ENCODE peak calls at places on chromosomes 13 and 19, in ten cellular contexts. F is stimulated activated CD4-positive, alpha-beta T cell treated with anti-CD3 and anti-CD28 coated beads, TNF-alpha, amount 100 ng/mL, for 48 hours; S is HFFc6; H is head of caudate nucleus; B is glutamatergic neuron; Y is right lobe of liver; N is activated CD4-positive, alpha-beta T cell treated with anti-CD3 and anti-CD28 coated beads, Interleukin-2, amount 50 U/mL, for 4 hours; G is iris pigment epithelial cell; I is NCI-H1105; P is stimulated activated effector memory CD8-positive, alpha-beta T cell treated with anti-CD3 and anti-CD28 coated beads, Interleukin-12 subunit alpha, Interleukin-12 subunit beta, amount 100 ng/mL, for 72 hours. K is an unnamed sample.

GRCh38 chr19:18225702-18226468 is at the start of gene PDE4C:
- DNase-seq in F (no peak), S (no peak), H (no peak), B (peak), Y (peak), N (no peak), G (peak), I (no peak), P (no peak), K (no peak)

GRCh38 chr13:81247711-81248110 is 906.8 kb upstream of the SPRY2 start:
- DNase-seq in F (no peak), S (no peak), H (no peak), B (no peak), Y (no peak), N (no peak), G (no peak), I (no peak), P (no peak), K (no peak)

GRCh38 chr19:11288349-11288748 is 7.6 kb upstream of the TSPAN16 start:
- DNase-seq in F (no peak), S (no peak), H (no peak), B (peak), Y (no peak), N (no peak), G (peak), I (no peak), P (no peak), K (no peak)

GRCh38 chr13:113538689-113539058 is 45.9 kb upstream of the TFDP1 start:
- DNase-seq in F (no peak), S (no peak), H (no peak), B (no peak), Y (no peak), N (no peak), G (no peak), I (no peak), P (no peak), K (no peak)

GRCh38 chr19:4976412-4977298 is 7.7 kb downstream of the KDM4B start:
- DNase-seq in F (no peak), S (peak), H (peak), B (peak), Y (peak), N (no peak), G (peak), I (no peak), P (no peak), K (no peak)

GRCh38 chr19:5456836-5457200 is 1.6 kb downstream of the ZNRF4 start:
- DNase-seq in F (no peak), S (no peak), H (no peak), B (no peak), Y (no peak), N (no peak), G (no peak), I (no peak), P (no peak), K (no peak)

GRCh38 chr19:51026554-51026831 is at the start of gene KLK11:
- DNase-seq in F (no peak), S (no peak), H (no peak), B (no peak), Y (no peak), N (no peak), G (no peak), I (peak), P (no peak), K (no peak)

GRCh38 chr13:40933508-40933907 is 85.6 kb downstream of the ELF1 start:
- DNase-seq in F (no peak), S (no peak), H (no peak), B (no peak), Y (no peak), N (no peak), G (no peak), I (no peak), P (no peak), K (no peak)

GRCh38 chr13:44014501-44014900 is 134.8 kb downstream of the LACC1 start:
- DNase-seq in F (no peak), S (no peak), H (no peak), B (no peak), Y (no peak), N (no peak), G (no peak), I (no peak), P (no peak), K (no peak)

GRCh38 chr19:14432817-14433453 is at the start of gene PKN1:
- DNase-seq in F (no peak), S (no peak), H (peak), B (peak), Y (no peak), N (no peak), G (no peak), I (peak), P (peak), K (peak)

GRCh38 chr19:29804493-29804892 is 7.3 kb upstream of the CCNE1 start:
- DNase-seq in F (no peak), S (no peak), H (no peak), B (no peak), Y (no peak), N (no peak), G (no peak), I (no peak), P (peak), K (no peak)

GRCh38 chr13:98539655-98540054 is 37.3 kb downstream of the STK24 start:
- DNase-seq in F (no peak), S (peak), H (no peak), B (peak), Y (no peak), N (no peak), G (no peak), I (no peak), P (no peak), K (no peak)

GRCh38 chr19:53130506-53130905 is 2.2 kb downstream of the ZNF415 start:
- DNase-seq in F (no peak), S (no peak), H (peak), B (no peak), Y (no peak), N (no peak), G (peak), I (no peak), P (no peak), K (no peak)

GRCh38 chr13:91046715-91047327 is 300.7 kb upstream of the MIR17HG start:
- DNase-seq in F (no peak), S (no peak), H (no peak), B (no peak), Y (no peak), N (no peak), G (no peak), I (no peak), P (no peak), K (no peak)

GRCh38 chr19:1214862-1215731 is 9.5 kb downstream of the STK11 start:
- DNase-seq in F (no peak), S (peak), H (peak), B (peak), Y (no peak), N (no peak), G (no peak), I (no peak), P (no peak), K (no peak)

GRCh38 chr13:52804202-52804641 is 44.2 kb downstream of the PCDH8 start:
- DNase-seq in F (no peak), S (no peak), H (no peak), B (no peak), Y (no peak), N (no peak), G (peak), I (no peak), P (no peak), K (no peak)

GRCh38 chr19:10193666-10194499 is 870 bp downstream of the DNMT1 start:
- DNase-seq in F (no peak), S (peak), H (no peak), B (peak), Y (no peak), N (no peak), G (peak), I (no peak), P (no peak), K (peak)

GRCh38 chr13:69856331-69856730 is 251.3 kb upstream of the ATXN8OS start:
- DNase-seq in F (no peak), S (no peak), H (no peak), B (no peak), Y (no peak), N (no peak), G (no peak), I (no peak), P (no peak), K (no peak)

GRCh38 chr19:46841458-46842083 is 9.1 kb downstream of the AP2S1 start:
- DNase-seq in F (no peak), S (peak), H (no peak), B (no peak), Y (peak), N (no peak), G (peak), I (no peak), P (no peak), K (no peak)

GRCh38 chr13:53260594-53260993 is 232.0 kb downstream of the OLFM4 start:
- DNase-seq in F (no peak), S (no peak), H (no peak), B (no peak), Y (no peak), N (no peak), G (no peak), I (no peak), P (no peak), K (no peak)

GRCh38 chr13:47903836-47904235 is 97.2 kb downstream of the SUCLA2 start:
- DNase-seq in F (no peak), S (no peak), H (no peak), B (no peak), Y (no peak), N (no peak), G (peak), I (no peak), P (no peak), K (no peak)

GRCh38 chr13:100409132-100409531 is 179.5 kb downstream of the GGACT start:
- DNase-seq in F (no peak), S (no peak), H (no peak), B (peak), Y (no peak), N (no peak), G (no peak), I (no peak), P (peak), K (no peak)

GRCh38 chr13:37956536-37956935 is 87.0 kb upstream of the TRPC4 start:
- DNase-seq in F (no peak), S (no peak), H (no peak), B (no peak), Y (no peak), N (no peak), G (no peak), I (peak), P (no peak), K (no peak)

GRCh38 chr19:13823256-13823655 is 28.0 kb downstream of the ZSWIM4 start:
- DNase-seq in F (no peak), S (no peak), H (no peak), B (no peak), Y (no peak), N (no peak), G (no peak), I (no peak), P (no peak), K (no peak)

GRCh38 chr19:14427461-14427860 is 5.6 kb upstream of the PKN1 start:
- DNase-seq in F (no peak), S (no peak), H (no peak), B (no peak), Y (no peak), N (no peak), G (no peak), I (no peak), P (no peak), K (no peak)

GRCh38 chr13:75830842-75831241 is 194.7 kb downstream of the LMO7 start:
- DNase-seq in F (no peak), S (peak), H (no peak), B (no peak), Y (no peak), N (no peak), G (peak), I (no peak), P (no peak), K (no peak)

GRCh38 chr19:35713904-35714440 is 3.8 kb upstream of the KMT2B start:
- DNase-seq in F (no peak), S (no peak), H (no peak), B (no peak), Y (no peak), N (no peak), G (no peak), I (no peak), P (no peak), K (no peak)

K was measured in activated T-cell treated with anti-CD3 and anti-CD28 coated beads for 24 hours.